ENCODE peak calls at places on chromosomes 5 and 9, in eight cellular contexts. One of them, this sample, is unnamed.

GRCh38 chr5:139422307-139422893 is 16.9 kb downstream of the DNAJC18 start:
- DNase-seq in tibial artery: no peak
- DNase-seq in mammary epithelial cell: peak
- DNase-seq in transverse colon: no peak
- DNase-seq in left ventricle myocardium inferior: no peak
- DNase-seq in psoas muscle: no peak
- DNase-seq in pancreas: peak
- DNase-seq in IMR-90: peak
- DNase-seq in this sample: peak

GRCh38 chr9:113541019-113541900 is 77.7 kb downstream of the RGS3 start:
- DNase-seq in tibial artery: peak
- DNase-seq in mammary epithelial cell: peak
- DNase-seq in transverse colon: peak
- DNase-seq in left ventricle myocardium inferior: no peak
- DNase-seq in psoas muscle: no peak
- DNase-seq in pancreas: peak
- DNase-seq in IMR-90: peak
- DNase-seq in this sample: no peak

GRCh38 chr9:100426194-100426531 is 780 bp upstream of the MSANTD3 start:
- DNase-seq in tibial artery: no peak
- DNase-seq in mammary epithelial cell: no peak
- DNase-seq in transverse colon: no peak
- DNase-seq in left ventricle myocardium inferior: no peak
- DNase-seq in psoas muscle: no peak
- DNase-seq in pancreas: no peak
- DNase-seq in IMR-90: no peak
- DNase-seq in this sample: no peak

GRCh38 chr9:79598562-79599345 is 27.0 kb downstream of the TLE4 start:
- DNase-seq in tibial artery: no peak
- DNase-seq in mammary epithelial cell: no peak
- DNase-seq in transverse colon: no peak
- DNase-seq in left ventricle myocardium inferior: no peak
- DNase-seq in psoas muscle: no peak
- DNase-seq in pancreas: no peak
- DNase-seq in IMR-90: no peak
- DNase-seq in this sample: no peak

GRCh38 chr5:138844812-138845513 is 30.2 kb downstream of the LRRTM2 start:
- DNase-seq in tibial artery: no peak
- DNase-seq in mammary epithelial cell: peak
- DNase-seq in transverse colon: no peak
- DNase-seq in left ventricle myocardium inferior: no peak
- DNase-seq in psoas muscle: no peak
- DNase-seq in pancreas: no peak
- DNase-seq in IMR-90: peak
- DNase-seq in this sample: peak

GRCh38 chr5:1820926-1821325 is 19.7 kb downstream of the NDUFS6 start:
- DNase-seq in tibial artery: no peak
- DNase-seq in mammary epithelial cell: no peak
- DNase-seq in transverse colon: no peak
- DNase-seq in left ventricle myocardium inferior: no peak
- DNase-seq in psoas muscle: no peak
- DNase-seq in pancreas: no peak
- DNase-seq in IMR-90: no peak
- DNase-seq in this sample: no peak

GRCh38 chr9:119167267-119167666 is 202.0 kb downstream of the BRINP1 start:
- DNase-seq in tibial artery: no peak
- DNase-seq in mammary epithelial cell: no peak
- DNase-seq in transverse colon: no peak
- DNase-seq in left ventricle myocardium inferior: no peak
- DNase-seq in psoas muscle: no peak
- DNase-seq in pancreas: no peak
- DNase-seq in IMR-90: no peak
- DNase-seq in this sample: no peak

GRCh38 chr9:128818839-128819715 is 777 bp downstream of the ENDOG start:
- DNase-seq in tibial artery: no peak
- DNase-seq in mammary epithelial cell: peak
- DNase-seq in transverse colon: peak
- DNase-seq in left ventricle myocardium inferior: peak
- DNase-seq in psoas muscle: peak
- DNase-seq in pancreas: peak
- DNase-seq in IMR-90: no peak
- DNase-seq in this sample: no peak

GRCh38 chr9:81814794-81815464 is 113.3 kb upstream of the SPATA31D4 start:
- DNase-seq in tibial artery: no peak
- DNase-seq in mammary epithelial cell: peak
- DNase-seq in transverse colon: no peak
- DNase-seq in left ventricle myocardium inferior: no peak
- DNase-seq in psoas muscle: no peak
- DNase-seq in pancreas: no peak
- DNase-seq in IMR-90: no peak
- DNase-seq in this sample: no peak

GRCh38 chr5:173714551-173715428 is 98.3 kb upstream of the BOD1 start:
- DNase-seq in tibial artery: no peak
- DNase-seq in mammary epithelial cell: peak
- DNase-seq in transverse colon: no peak
- DNase-seq in left ventricle myocardium inferior: no peak
- DNase-seq in psoas muscle: no peak
- DNase-seq in pancreas: no peak
- DNase-seq in IMR-90: peak
- DNase-seq in this sample: peak

GRCh38 chr9:21244841-21245240 is 5.0 kb upstream of the IFNA14 start:
- DNase-seq in tibial artery: no peak
- DNase-seq in mammary epithelial cell: no peak
- DNase-seq in transverse colon: no peak
- DNase-seq in left ventricle myocardium inferior: no peak
- DNase-seq in psoas muscle: no peak
- DNase-seq in pancreas: no peak
- DNase-seq in IMR-90: no peak
- DNase-seq in this sample: no peak

GRCh38 chr9:37964740-37965081 is 60.8 kb upstream of the SLC25A51 start:
- DNase-seq in tibial artery: no peak
- DNase-seq in mammary epithelial cell: no peak
- DNase-seq in transverse colon: no peak
- DNase-seq in left ventricle myocardium inferior: no peak
- DNase-seq in psoas muscle: no peak
- DNase-seq in pancreas: no peak
- DNase-seq in IMR-90: no peak
- DNase-seq in this sample: no peak

GRCh38 chr9:104871961-104872527 is 55.9 kb downstream of the ABCA1 start:
- DNase-seq in tibial artery: no peak
- DNase-seq in mammary epithelial cell: no peak
- DNase-seq in transverse colon: no peak
- DNase-seq in left ventricle myocardium inferior: no peak
- DNase-seq in psoas muscle: no peak
- DNase-seq in pancreas: no peak
- DNase-seq in IMR-90: no peak
- DNase-seq in this sample: no peak

GRCh38 chr9:79868532-79869189 is 296.9 kb downstream of the TLE4 start:
- DNase-seq in tibial artery: no peak
- DNase-seq in mammary epithelial cell: no peak
- DNase-seq in transverse colon: no peak
- DNase-seq in left ventricle myocardium inferior: no peak
- DNase-seq in psoas muscle: no peak
- DNase-seq in pancreas: no peak
- DNase-seq in IMR-90: no peak
- DNase-seq in this sample: no peak

GRCh38 chr5:29114331-29114768 is 2076.0 kb upstream of the CDH9 start:
- DNase-seq in tibial artery: no peak
- DNase-seq in mammary epithelial cell: no peak
- DNase-seq in transverse colon: no peak
- DNase-seq in left ventricle myocardium inferior: no peak
- DNase-seq in psoas muscle: no peak
- DNase-seq in pancreas: no peak
- DNase-seq in IMR-90: no peak
- DNase-seq in this sample: no peak

GRCh38 chr5:69492391-69493234 is at the start of gene OCLN:
- DNase-seq in tibial artery: no peak
- DNase-seq in mammary epithelial cell: peak
- DNase-seq in transverse colon: peak
- DNase-seq in left ventricle myocardium inferior: no peak
- DNase-seq in psoas muscle: no peak
- DNase-seq in pancreas: peak
- DNase-seq in IMR-90: no peak
- DNase-seq in this sample: no peak

GRCh38 chr9:81320909-81321482 is 368.4 kb downstream of the TLE1 start:
- DNase-seq in tibial artery: no peak
- DNase-seq in mammary epithelial cell: no peak
- DNase-seq in transverse colon: no peak
- DNase-seq in left ventricle myocardium inferior: no peak
- DNase-seq in psoas muscle: no peak
- DNase-seq in pancreas: no peak
- DNase-seq in IMR-90: no peak
- DNase-seq in this sample: no peak

GRCh38 chr9:13032585-13032984 is 246.9 kb downstream of the MPDZ start:
- DNase-seq in tibial artery: no peak
- DNase-seq in mammary epithelial cell: no peak
- DNase-seq in transverse colon: no peak
- DNase-seq in left ventricle myocardium inferior: no peak
- DNase-seq in psoas muscle: no peak
- DNase-seq in pancreas: no peak
- DNase-seq in IMR-90: no peak
- DNase-seq in this sample: no peak

GRCh38 chr9:13034696-13035006 is 244.8 kb downstream of the MPDZ start:
- DNase-seq in tibial artery: no peak
- DNase-seq in mammary epithelial cell: no peak
- DNase-seq in transverse colon: no peak
- DNase-seq in left ventricle myocardium inferior: no peak
- DNase-seq in psoas muscle: no peak
- DNase-seq in pancreas: no peak
- DNase-seq in IMR-90: no peak
- DNase-seq in this sample: no peak

GRCh38 chr9:13035822-13036221 is 243.7 kb downstream of the MPDZ start:
- DNase-seq in tibial artery: no peak
- DNase-seq in mammary epithelial cell: no peak
- DNase-seq in transverse colon: no peak
- DNase-seq in left ventricle myocardium inferior: no peak
- DNase-seq in psoas muscle: no peak
- DNase-seq in pancreas: no peak
- DNase-seq in IMR-90: no peak
- DNase-seq in this sample: no peak

DNA sequence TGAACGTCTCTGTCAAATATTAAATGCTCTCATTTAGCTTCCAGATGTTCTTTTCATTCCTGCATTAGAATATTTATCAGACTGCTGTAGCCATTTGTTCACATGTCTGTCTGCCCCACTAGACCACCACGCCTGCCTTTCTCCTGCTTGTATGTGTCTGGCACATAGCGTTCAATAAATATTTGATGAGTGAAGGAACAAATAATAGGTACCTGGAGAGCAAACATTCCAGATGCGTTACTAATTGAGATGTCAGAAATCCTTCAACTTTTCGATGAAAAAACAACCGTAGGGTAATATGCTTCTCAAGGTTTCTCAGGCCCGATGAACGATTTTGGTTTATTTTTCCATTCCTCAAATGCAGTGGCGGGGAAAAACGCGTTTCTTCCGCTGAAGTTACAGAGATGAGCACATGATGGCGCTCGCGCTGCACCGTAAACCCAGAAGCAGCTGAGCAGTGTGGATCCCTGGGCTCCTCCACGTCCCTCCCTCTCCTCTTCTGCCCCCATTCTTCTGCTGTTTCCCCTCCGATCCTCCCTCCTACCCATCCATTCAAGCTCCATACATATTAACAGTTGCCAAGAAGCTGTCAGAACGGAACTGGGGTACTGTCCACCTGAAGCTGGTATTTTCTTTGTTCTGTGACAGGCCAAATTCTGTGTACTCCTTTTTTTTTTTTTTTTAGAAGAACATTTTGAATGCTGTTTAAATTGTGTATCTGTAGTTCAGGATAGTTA is 245.4 kb downstream of the MPDZ start:
- DNase-seq in tibial artery: peak
- DNase-seq in mammary epithelial cell: peak
- DNase-seq in transverse colon: peak
- DNase-seq in left ventricle myocardium inferior: peak
- DNase-seq in psoas muscle: peak
- DNase-seq in pancreas: peak
- DNase-seq in IMR-90: peak
- DNase-seq in this sample: peak
- H3K27ac ChIP-seq in tibial artery: no peak
- H3K27ac ChIP-seq in mammary epithelial cell: no peak
- H3K27ac ChIP-seq in transverse colon: no peak
- H3K27ac ChIP-seq in left ventricle myocardium inferior: no peak
- H3K27ac ChIP-seq in psoas muscle: no peak
- H3K27ac ChIP-seq in pancreas: no peak
- H3K27ac ChIP-seq in IMR-90: no peak
- H3K27ac ChIP-seq in this sample: no peak

DNA sequence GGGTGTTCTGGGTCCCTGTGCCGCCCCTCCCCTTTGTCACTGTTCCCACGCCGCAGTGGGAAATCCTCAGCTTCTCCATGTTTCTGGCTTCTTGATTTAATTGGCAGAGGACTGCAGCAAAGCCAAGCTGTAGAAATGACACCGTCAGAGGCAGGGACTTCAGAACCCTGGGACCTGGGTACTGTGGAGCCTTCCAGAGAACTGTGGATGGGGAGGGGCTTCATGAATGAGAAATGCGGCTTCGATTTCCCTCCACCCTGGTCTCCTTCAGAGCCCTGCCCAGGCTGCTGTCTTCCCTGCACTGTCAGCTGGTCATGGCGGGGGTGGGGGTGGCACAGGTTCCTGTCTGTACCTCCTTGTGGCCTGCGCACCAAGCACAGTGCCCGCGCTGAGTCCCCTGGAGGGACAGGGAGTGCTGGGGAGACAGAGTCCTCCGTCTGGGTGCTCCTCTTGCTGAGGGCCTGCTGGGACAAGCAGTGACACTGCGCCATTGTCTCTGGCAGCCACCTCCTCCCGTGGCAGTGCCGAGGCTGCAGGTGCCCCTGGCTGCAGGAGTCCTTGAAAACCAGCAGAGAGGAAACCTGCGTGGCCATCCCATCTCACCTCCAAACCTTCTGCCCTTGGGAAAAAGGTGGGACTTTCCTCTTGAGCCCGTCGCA is 47.2 kb downstream of the COL5A1 start:
- DNase-seq in tibial artery: no peak
- DNase-seq in mammary epithelial cell: no peak
- DNase-seq in transverse colon: no peak
- DNase-seq in left ventricle myocardium inferior: no peak
- DNase-seq in psoas muscle: no peak
- DNase-seq in pancreas: no peak
- DNase-seq in IMR-90: no peak
- DNase-seq in this sample: no peak
- TF ChIP-seq CTCF in tibial artery: no peak
- TF ChIP-seq CTCF in mammary epithelial cell: no peak
- TF ChIP-seq CTCF in transverse colon: no peak
- TF ChIP-seq CTCF in left ventricle myocardium inferior: no peak
- TF ChIP-seq CTCF in psoas muscle: no peak
- TF ChIP-seq CTCF in pancreas: no peak
- TF ChIP-seq CTCF in IMR-90: no peak
- TF ChIP-seq CTCF in this sample: no peak

GRCh38 chr9:89603629-89604462 is 966 bp upstream of the GADD45G start:
- DNase-seq in tibial artery: peak
- DNase-seq in mammary epithelial cell: peak
- DNase-seq in transverse colon: peak
- DNase-seq in left ventricle myocardium inferior: peak
- DNase-seq in psoas muscle: peak
- DNase-seq in pancreas: peak
- DNase-seq in IMR-90: peak
- DNase-seq in this sample: no peak
- H3K4me3 ChIP-seq in tibial artery: peak
- H3K4me3 ChIP-seq in mammary epithelial cell: peak
- H3K4me3 ChIP-seq in transverse colon: peak
- H3K4me3 ChIP-seq in left ventricle myocardium inferior: peak
- H3K4me3 ChIP-seq in psoas muscle: peak
- H3K4me3 ChIP-seq in pancreas: peak
- H3K4me3 ChIP-seq in IMR-90: no peak
- H3K4me3 ChIP-seq in this sample: peak

GRCh38 chr9:110775724-110776123 is 107.1 kb downstream of the MUSK start:
- DNase-seq in tibial artery: no peak
- DNase-seq in mammary epithelial cell: no peak
- DNase-seq in transverse colon: no peak
- DNase-seq in left ventricle myocardium inferior: no peak
- DNase-seq in psoas muscle: no peak
- DNase-seq in pancreas: no peak
- DNase-seq in IMR-90: no peak
- DNase-seq in this sample: no peak
- H3K27ac ChIP-seq in tibial artery: no peak
- H3K27ac ChIP-seq in mammary epithelial cell: no peak
- H3K27ac ChIP-seq in transverse colon: no peak
- H3K27ac ChIP-seq in left ventricle myocardium inferior: no peak
- H3K27ac ChIP-seq in psoas muscle: no peak
- H3K27ac ChIP-seq in pancreas: no peak
- H3K27ac ChIP-seq in IMR-90: no peak
- H3K27ac ChIP-seq in this sample: no peak